ENCODE peak calls at places on chromosomes 11 and 22, in four cellular contexts. J, K, Z and W are unnamed samples.

GRCh38 chr11:115168229-115168671 is 336.0 kb downstream of the CADM1 start:
- DNase-seq in K (no peak), Z (no peak), J (no peak), W (no peak)

GRCh38 chr22:17864398-17865182 is 90.3 kb upstream of the BID start:
- DNase-seq in K (no peak), Z (no peak), J (no peak), W (no peak)

GRCh38 chr22:33666661-33667619 is 253.3 kb downstream of the LARGE1 start:
- DNase-seq in K (no peak), J (no peak), Z (no peak), W (no peak)

GRCh38 chr11:130612291-130612802 is 163.9 kb downstream of the ADAMTS15 start:
- DNase-seq in Z (no peak), K (no peak), J (peak; percentile 50), W (no peak)

GRCh38 chr11:92376146-92376599 is 151.6 kb downstream of the FAT3 start:
- DNase-seq in Z (no peak), J (peak; percentile 45), K (no peak), W (no peak)

GRCh38 chr11:111408789-111409727 is 30.0 kb upstream of the POU2AF1 start:
- DNase-seq in Z (no peak), K (no peak), J (no peak), W (no peak)

GRCh38 chr11:119878990-119879389 is 150.0 kb upstream of the NECTIN1 start:
- DNase-seq in Z (no peak), K (no peak), J (no peak), W (no peak)

GRCh38 chr22:29716814-29717213 is 3.0 kb upstream of the CABP7 start:
- DNase-seq in J (peak; percentile 55), K (peak; percentile 84), Z (peak; percentile 64), W (peak; percentile 89)

GRCh38 chr11:4983851-4984250 is 10.8 kb upstream of the OR51L1 start:
- DNase-seq in Z (no peak), K (no peak), J (no peak), W (no peak)

GRCh38 chr22:28175730-28176492 is 256.9 kb upstream of the PITPNB start:
- DNase-seq in Z (no peak), J (no peak), K (no peak), W (no peak)

GRCh38 chr11:76077575-76078150 is 128.6 kb downstream of the WNT11 start:
- DNase-seq in J (no peak), Z (no peak), K (no peak), W (no peak)

GRCh38 chr11:65279713-65280459 is 18.1 kb downstream of the POLA2 start:
- DNase-seq in K (peak; percentile 24), Z (no peak), J (peak; percentile 84), W (no peak)

GRCh38 chr11:33802414-33802950 is 28.2 kb upstream of the FBXO3 start:
- DNase-seq in J (peak; percentile 81), K (peak; percentile 37), Z (no peak), W (peak; percentile 78)

GRCh38 chr22:28594784-28595324 is 84.8 kb downstream of the TTC28 start:
- DNase-seq in Z (peak; percentile 14), K (peak; percentile 54), J (peak; percentile 61), W (no peak)

GRCh38 chr11:19978668-19979518 is 181.4 kb downstream of the DBX1 start:
- DNase-seq in J (peak; percentile 79), Z (no peak), K (peak; percentile 88), W (no peak)

GRCh38 chr11:69702769-69703510 is 882 bp downstream of the FGF19 start:
- DNase-seq in Z (no peak), J (no peak), K (no peak), W (peak; percentile 50)

GRCh38 chr11:126081915-126082250 is 19.2 kb upstream of the CDON start:
- DNase-seq in J (no peak), Z (no peak), K (no peak), W (no peak)

GRCh38 chr11:128806496-128807261 is 60.4 kb downstream of the KCNJ1 start:
- DNase-seq in Z (no peak), J (no peak), K (no peak), W (no peak)

GRCh38 chr11:128803440-128803839 is 63.7 kb downstream of the KCNJ1 start:
- DNase-seq in J (no peak), K (no peak), Z (no peak), W (no peak)

GRCh38 chr11:128804481-128804880 is 62.6 kb downstream of the KCNJ1 start:
- DNase-seq in K (no peak), J (no peak), Z (no peak), W (no peak)

GRCh38 chr11:128800871-128801417 is 66.2 kb downstream of the KCNJ1 start:
- DNase-seq in J (no peak), Z (no peak), K (no peak), W (no peak)

DNA sequence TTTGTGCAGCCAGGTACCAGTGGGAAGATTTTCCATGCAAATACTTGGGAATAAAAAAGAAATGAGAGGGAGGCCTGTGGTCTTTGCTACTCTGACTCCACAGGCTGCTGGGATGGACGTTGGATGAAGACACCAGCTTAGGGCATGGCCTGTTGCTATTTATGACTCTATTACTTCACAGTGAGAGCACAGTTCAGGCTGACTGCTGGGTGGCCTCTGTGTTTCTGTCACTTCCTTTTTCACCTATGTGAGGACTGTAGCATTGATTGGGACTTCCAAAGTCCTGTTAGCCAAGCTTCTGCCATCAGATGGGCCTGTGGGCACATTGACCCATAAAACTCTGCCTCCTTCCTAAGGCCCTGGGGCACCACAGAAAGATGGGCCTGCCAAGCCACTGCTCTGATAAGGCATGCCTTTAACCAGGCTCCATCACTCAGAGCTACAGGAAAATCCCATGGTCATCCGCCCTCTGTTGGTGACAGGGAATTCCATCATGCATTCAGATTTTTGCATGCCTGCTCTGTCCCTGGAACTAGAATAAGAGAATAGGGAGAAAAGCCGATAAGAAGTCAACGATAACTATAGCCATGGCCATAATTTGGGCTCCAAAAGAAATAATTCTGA is 64.6 kb downstream of the KCNJ1 start:
- DNase-seq in Z (no peak), K (no peak), J (peak; percentile 15), W (peak; percentile 56)
- TF ChIP-seq HMGXB4 in Z (no peak), K (no peak), J (no peak), W (no peak)

GRCh38 chr11:27795955-27796861 is 96.0 kb upstream of the BDNF start:
- DNase-seq in J (no peak), K (no peak), Z (no peak), W (peak; percentile 12)
- TF ChIP-seq HMGXB4 in J (no peak), K (no peak), Z (no peak), W (no peak)

DNA sequence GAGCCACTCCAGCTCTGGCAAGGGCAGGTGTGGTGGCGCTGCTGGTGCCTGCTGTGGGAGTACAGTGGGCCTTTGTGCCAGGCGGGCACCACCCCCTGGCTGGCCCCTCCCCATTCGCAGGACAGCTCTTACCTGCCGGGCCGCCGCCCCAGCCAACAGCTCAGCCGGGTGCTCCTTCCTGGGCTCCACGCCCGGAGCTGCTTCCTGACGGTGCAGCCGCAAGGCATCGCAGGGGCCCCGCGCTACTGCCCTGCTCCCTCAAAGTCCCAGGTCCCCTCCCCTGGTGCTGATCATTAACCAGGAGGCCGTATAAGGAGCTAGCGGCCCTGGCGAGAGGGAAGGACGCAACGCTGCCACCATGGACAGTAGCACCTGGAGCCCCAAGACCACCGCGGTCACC is at the start of gene SLC5A1:
- DNase-seq in Z (no peak), J (no peak), K (no peak), W (peak; percentile 12)
- TF ChIP-seq HMGXB4 in Z (no peak), J (no peak), K (no peak), W (no peak)

DNA sequence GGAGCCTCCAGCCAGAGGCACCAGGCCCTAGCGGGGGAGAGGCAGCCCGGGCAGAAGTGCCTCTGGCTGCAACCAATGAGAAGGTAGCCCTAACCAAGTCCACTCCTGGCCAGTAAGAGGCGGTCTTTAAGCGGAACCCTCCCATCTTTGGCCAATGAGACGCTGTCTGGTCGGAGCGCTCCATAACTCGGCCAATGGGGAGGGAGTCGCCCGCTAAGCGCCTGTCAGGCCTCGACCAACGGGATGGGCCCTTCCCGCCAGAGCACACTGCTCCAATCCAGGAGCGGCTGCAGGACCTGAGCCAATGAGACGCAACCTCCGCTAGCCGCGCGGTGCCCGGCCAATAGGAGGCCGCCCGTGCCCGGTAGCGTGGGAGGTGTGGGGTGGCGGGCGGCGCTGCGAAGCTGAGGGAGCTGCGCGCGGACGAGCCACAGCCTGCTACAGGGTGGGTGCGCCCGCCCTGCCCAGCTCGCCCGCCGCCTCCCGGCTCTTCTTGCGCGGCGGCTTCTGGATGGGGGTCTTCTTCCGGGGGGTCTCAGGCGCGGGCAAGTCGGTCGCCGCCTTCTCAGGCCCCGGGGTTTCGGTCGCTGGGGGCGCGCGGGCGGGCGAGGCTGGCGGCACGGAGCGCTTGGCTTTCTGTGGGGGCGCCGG is 12.6 kb downstream of the SCARF2 start:
- DNase-seq in K (no peak), J (peak; percentile 27), Z (no peak), W (peak; percentile 54)
- TF ChIP-seq HMGXB4 in K (no peak), J (no peak), Z (no peak), W (no peak)

DNA sequence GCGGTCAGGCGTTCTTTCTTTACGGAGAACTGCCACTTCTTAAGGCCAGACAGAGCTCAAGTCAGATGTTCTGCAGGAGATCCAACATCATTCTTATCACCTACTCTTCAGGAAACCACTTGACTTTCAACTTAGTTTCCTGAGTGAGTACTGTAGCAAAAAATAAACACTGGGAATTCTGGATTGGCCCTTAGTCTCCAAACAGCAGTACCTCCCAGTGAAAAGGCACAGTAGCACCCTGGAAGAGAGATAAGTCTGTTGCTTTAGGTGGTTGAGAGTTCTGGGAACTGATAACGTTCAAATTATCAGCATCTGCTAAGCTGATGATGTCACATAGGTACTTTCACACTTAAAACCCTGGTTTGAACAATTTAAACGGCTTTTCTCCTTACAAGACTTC is 971.8 kb upstream of the TENM4 start:
- DNase-seq in Z (no peak), K (no peak), J (no peak), W (no peak)
- TF ChIP-seq HMGXB4 in Z (no peak), K (no peak), J (no peak), W (no peak)

DNA sequence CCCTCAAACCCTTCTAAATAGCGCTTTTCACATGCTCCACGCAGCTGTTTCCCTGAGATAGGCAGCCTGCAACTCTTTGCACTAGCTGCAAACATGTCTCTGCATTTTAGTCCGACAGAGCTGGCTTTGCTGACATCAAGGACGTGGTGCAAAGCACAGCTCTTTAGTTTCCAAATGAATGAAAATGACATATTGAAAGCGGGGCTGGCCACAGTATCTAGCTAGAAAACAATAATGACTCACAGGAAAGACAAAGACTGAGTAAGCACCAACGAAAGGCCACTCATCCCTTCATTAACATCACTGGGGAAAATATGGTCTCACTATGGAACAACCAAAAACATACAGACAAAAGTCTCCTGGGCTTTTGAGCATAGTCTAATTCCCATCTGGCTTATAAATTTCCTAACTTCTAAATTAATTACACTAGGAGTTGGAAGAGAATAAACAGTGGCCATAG is 15.3 kb upstream of the ZC3H12C start:
- DNase-seq in J (no peak), Z (no peak), K (peak; percentile 13), W (no peak)
- TF ChIP-seq HMGXB4 in J (no peak), Z (no peak), K (no peak), W (no peak)

DNA sequence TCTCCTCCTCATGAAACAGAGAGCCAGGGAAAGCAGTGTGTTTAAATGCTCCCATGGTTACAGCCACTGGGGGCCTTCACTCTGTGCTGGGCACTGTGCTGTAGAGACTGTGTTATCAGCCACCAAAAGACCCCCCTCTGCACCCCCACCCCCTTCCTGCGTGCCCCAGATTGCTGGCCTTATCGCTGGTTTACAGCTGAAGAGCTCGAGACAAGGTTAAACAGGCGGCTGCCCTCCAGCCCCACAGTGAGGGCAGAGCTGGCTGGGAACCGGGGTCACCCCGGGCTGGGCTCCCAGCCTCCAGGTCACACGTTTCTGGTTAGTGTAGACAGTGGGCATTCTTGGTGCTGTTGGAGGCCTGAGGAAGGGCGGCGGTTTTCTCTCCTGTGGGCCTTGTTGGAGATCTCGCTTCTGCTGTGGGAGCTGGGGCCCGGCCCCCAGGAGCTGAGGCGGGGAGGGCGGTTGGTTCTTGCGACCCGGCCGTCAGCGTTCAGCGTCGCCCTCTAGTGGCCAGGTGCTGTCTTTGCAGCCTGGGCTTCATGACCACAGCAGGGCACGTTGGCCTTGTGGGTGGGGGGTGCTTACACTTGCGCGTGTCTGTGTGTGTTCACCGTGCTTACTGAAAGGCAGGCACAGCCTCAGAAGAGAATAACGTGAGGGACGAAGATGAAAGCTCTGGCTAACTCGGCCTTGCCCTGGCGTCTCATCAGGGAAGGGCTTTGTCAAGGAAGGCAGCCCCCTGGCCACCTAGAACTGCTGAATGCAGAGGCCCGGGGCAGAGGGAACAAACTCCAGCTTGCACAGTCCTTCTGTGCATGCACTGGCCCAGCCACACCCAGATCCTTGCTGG is 40.8 kb downstream of the TBC1D22A start:
- DNase-seq in K (peak; percentile 47), Z (peak; percentile 77), J (peak; percentile 46), W (peak; percentile 77)
- TF ChIP-seq HMGXB4 in K (peak; percentile 70), Z (no peak), J (no peak), W (no peak)